ENCODE peak calls at places on chromosomes 5 and 9, in seven cellular contexts. H, R, M, C, I, E and F are unnamed samples.

GRCh38 chr5:15117691-15118090 is 246.1 kb upstream of the ANKH start:
- DNase-seq in C (no peak), E (no peak), R (no peak), I (no peak), H (no peak), M (no peak), F (no peak)

GRCh38 chr5:168809218-168809617 is 230.1 kb upstream of the PANK3 start:
- DNase-seq in H (no peak), I (no peak), R (no peak), M (no peak), E (no peak), C (no peak), F (no peak)

GRCh38 chr5:167694562-167694961 is 596.9 kb upstream of the WWC1 start:
- DNase-seq in I (no peak), C (no peak), R (no peak), E (no peak), M (no peak), H (no peak), F (no peak)

GRCh38 chr9:684950-685340 is 156.6 kb upstream of the DMRT1 start:
- DNase-seq in R (no peak), H (no peak), E (no peak), I (peak; percentile 89), C (no peak), M (peak; percentile 88), F (no peak)

GRCh38 chr9:22469928-22470544 is 23.4 kb downstream of the DMRTA1 start:
- DNase-seq in M (peak; percentile 13), I (peak; percentile 58), C (no peak), H (no peak), E (peak; percentile 30), R (no peak), F (peak; percentile 27)

GRCh38 chr5:151630088-151630487 is 39.0 kb upstream of the FAT2 start:
- DNase-seq in M (peak; percentile 3), R (no peak), I (no peak), H (no peak), E (no peak), C (no peak), F (no peak)

GRCh38 chr9:38287420-38287985 is 105.0 kb upstream of the ALDH1B1 start:
- DNase-seq in R (no peak), I (no peak), E (no peak), C (no peak), M (no peak), H (no peak), F (no peak)

GRCh38 chr5:132662925-132663770 is 5.2 kb downstream of the IL13 start:
- DNase-seq in E (no peak), R (no peak), H (no peak), C (peak; percentile 24), M (peak; percentile 21), I (no peak), F (no peak)

GRCh38 chr9:34252670-34253459 is 74.0 kb downstream of the UBAP1 start:
- DNase-seq in M (peak; percentile 54), C (no peak), E (peak; percentile 71), R (peak; percentile 68), H (peak; percentile 70), I (peak; percentile 52), F (peak; percentile 66)

GRCh38 chr9:116008278-116008677 is 145.3 kb upstream of the PAPPA start:
- DNase-seq in E (no peak), M (peak; percentile 52), I (no peak), C (no peak), R (no peak), H (no peak), F (no peak)

GRCh38 chr5:89445106-89445745 is 562.2 kb upstream of the MEF2C start:
- DNase-seq in I (no peak), C (no peak), E (no peak), H (no peak), R (no peak), M (no peak), F (peak; percentile 15)

GRCh38 chr5:17217421-17218352 is at the start of gene BASP1:
- DNase-seq in I (peak; percentile 67), M (peak; percentile 75), C (peak; percentile 70), R (peak; percentile 80), E (peak; percentile 60), H (peak; percentile 74), F (peak; percentile 37)

GRCh38 chr5:6491548-6492290 is 43.1 kb downstream of the UBE2QL1 start:
- DNase-seq in C (no peak), H (no peak), E (no peak), R (no peak), I (no peak), M (no peak), F (no peak)

GRCh38 chr9:36143242-36143641 is 6.7 kb downstream of the GLIPR2 start:
- DNase-seq in C (no peak), M (no peak), I (no peak), E (no peak), R (no peak), H (no peak), F (no peak)

GRCh38 chr5:167861134-167861930 is 430.1 kb upstream of the WWC1 start:
- DNase-seq in H (no peak), M (no peak), I (no peak), C (no peak), R (no peak), E (no peak), F (no peak)

GRCh38 chr5:4883388-4883787 is 256.7 kb upstream of the ADAMTS16 start:
- DNase-seq in R (no peak), C (no peak), I (no peak), E (no peak), H (no peak), M (no peak), F (no peak)

GRCh38 chr5:169648725-169649124 is 11.7 kb downstream of the DOCK2 start:
- DNase-seq in I (no peak), M (peak; percentile 48), E (no peak), H (peak; percentile 59), C (no peak), R (no peak), F (no peak)

GRCh38 chr5:683619-684481 is 9.3 kb downstream of the TPPP start:
- DNase-seq in R (peak; percentile 8), E (no peak), I (no peak), H (peak; percentile 70), M (no peak), C (no peak), F (no peak)

GRCh38 chr5:170551622-170552021 is 47.8 kb downstream of the KCNIP1 start:
- DNase-seq in M (no peak), E (no peak), I (no peak), H (no peak), C (no peak), R (no peak), F (no peak)

GRCh38 chr9:75582870-75583269 is 307.6 kb upstream of the PCSK5 start:
- DNase-seq in M (no peak), E (no peak), R (no peak), H (no peak), C (no peak), I (no peak), F (no peak)

GRCh38 chr9:75593920-75594319 is 296.6 kb upstream of the PCSK5 start:
- DNase-seq in M (no peak), I (no peak), R (no peak), E (no peak), H (no peak), C (no peak), F (no peak)

GRCh38 chr9:75591972-75592371 is 298.5 kb upstream of the PCSK5 start:
- DNase-seq in H (no peak), I (no peak), M (no peak), R (no peak), E (no peak), C (no peak), F (no peak)

GRCh38 chr9:75589497-75589896 is 301.0 kb upstream of the PCSK5 start:
- DNase-seq in C (no peak), E (no peak), R (no peak), I (no peak), H (no peak), M (no peak), F (no peak)

GRCh38 chr9:75588808-75589207 is 301.7 kb upstream of the PCSK5 start:
- DNase-seq in E (no peak), R (no peak), M (no peak), H (no peak), C (no peak), I (no peak), F (no peak)
- TF ChIP-seq CTCF in E (no peak), R (no peak), M (peak; percentile 4), H (no peak), C (no peak), I (no peak), F (no peak)

DNA sequence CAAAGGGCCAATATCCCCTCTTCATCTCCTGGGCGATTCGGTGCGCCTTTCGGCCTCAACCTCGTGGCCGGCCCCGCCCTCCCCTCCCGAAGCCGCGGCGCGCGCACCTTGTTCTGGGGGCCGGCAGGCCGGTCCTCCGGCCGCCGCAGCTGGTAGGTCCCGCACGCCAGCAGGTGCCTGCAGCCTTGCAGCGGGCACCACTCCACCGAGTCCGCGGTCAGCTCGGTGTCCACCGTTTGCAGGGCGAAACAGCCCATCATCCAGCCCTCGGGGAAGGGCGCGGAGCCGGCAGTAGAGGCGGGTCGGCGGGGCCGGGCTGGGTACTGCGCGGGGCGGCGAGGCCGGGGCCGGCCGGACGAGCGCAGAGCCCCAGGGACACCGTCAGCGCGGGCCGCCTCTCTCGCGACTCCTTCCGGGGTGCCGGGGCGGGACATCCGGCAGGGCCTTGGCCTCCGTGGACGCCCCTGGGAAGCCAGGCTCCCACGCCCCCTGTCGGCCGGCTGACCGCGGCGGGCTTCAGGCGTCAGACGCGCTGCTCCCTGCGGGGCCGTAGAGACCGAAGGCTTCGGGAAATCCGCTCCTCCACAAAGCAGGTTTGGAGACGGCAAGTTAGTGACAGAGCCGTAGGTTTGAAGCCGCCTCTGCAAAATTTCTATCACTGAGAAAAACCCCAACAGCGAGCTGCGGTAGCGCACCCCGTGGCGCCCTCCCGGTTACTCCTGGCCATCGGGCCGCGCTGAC is at the start of gene DPH7:
- DNase-seq in R (peak; percentile 96), I (peak; percentile 91), M (peak; percentile 83), C (peak; percentile 97), E (peak; percentile 91), H (peak; percentile 96), F (peak; percentile 96)
- TF ChIP-seq POLR2A in R (peak; percentile 59), I (peak; percentile 62), M (no peak), C (no peak), E (peak; percentile 78), H (no peak), F (peak; percentile 77)

GRCh38 chr9:92982130-92982529 is 34.8 kb downstream of the FGD3 start:
- DNase-seq in R (no peak), H (no peak), M (no peak), C (no peak), I (no peak), E (no peak), F (no peak)

GRCh38 chr9:92980085-92980745 is 32.9 kb downstream of the FGD3 start:
- DNase-seq in R (no peak), I (no peak), H (no peak), M (no peak), C (no peak), E (no peak), F (no peak)

GRCh38 chr9:92984976-92985375 is 37.7 kb downstream of the FGD3 start:
- DNase-seq in M (no peak), H (no peak), E (no peak), C (no peak), I (no peak), R (no peak), F (no peak)

GRCh38 chr9:92986175-92987110 is 39.1 kb downstream of the FGD3 start:
- DNase-seq in E (no peak), R (no peak), H (no peak), I (no peak), C (no peak), M (no peak), F (no peak)

GRCh38 chr9:92983984-92984589 is 36.8 kb downstream of the FGD3 start:
- DNase-seq in I (no peak), E (no peak), M (peak; percentile 3), R (no peak), C (no peak), H (no peak), F (no peak)
- H3K4me1 ChIP-seq in I (no peaks in the 10 kb centered on the region), E (no peaks in the 10 kb centered on the region), M (no peaks in the 10 kb centered on the region), R (no peaks in the 10 kb centered on the region), C (no peaks in the 10 kb centered on the region), H (no peaks in the 10 kb centered on the region), F (no peaks in the 10 kb centered on the region)

GRCh38 chr9:30039712-30040111 is 2344.7 kb upstream of the ACO1 start:
- DNase-seq in I (no peak), M (no peak), R (no peak), E (no peak), H (no peak), C (no peak), F (no peak)
- TF ChIP-seq CTCF in I (no peak), M (no peak), R (no peak), E (no peak), H (no peak), C (no peak), F (no peak)